ENCODE peak calls at places on chromosomes 16 and 17, in six cellular contexts. One of them, this sample, is unnamed.

GRCh38 chr16:65515193-65515592 is 393.3 kb upstream of the CDH11 start:
- DNase-seq in lung: no peak
- DNase-seq in progenitor cell of endocrine pancreas: no peak
- DNase-seq in CD8-positive, alpha-beta T cell: no peak
- DNase-seq in pancreas: no peak
- DNase-seq in fibroblast of pulmonary artery: no peak
- DNase-seq in this sample: no peak

GRCh38 chr17:80792373-80792781 is 199.3 kb upstream of the CHMP6 start:
- DNase-seq in CD8-positive, alpha-beta T cell: no peak
- DNase-seq in progenitor cell of endocrine pancreas: no peak
- DNase-seq in fibroblast of pulmonary artery: peak; percentile 17
- DNase-seq in pancreas: peak; percentile 20
- DNase-seq in lung: no peak
- DNase-seq in this sample: no peak

GRCh38 chr17:10120749-10121148 is 77.7 kb downstream of the GAS7 start:
- DNase-seq in lung: no peak
- DNase-seq in progenitor cell of endocrine pancreas: no peak
- DNase-seq in pancreas: no peak
- DNase-seq in fibroblast of pulmonary artery: no peak
- DNase-seq in CD8-positive, alpha-beta T cell: peak; percentile 27
- DNase-seq in this sample: no peak

GRCh38 chr16:85321856-85322271 is 209.6 kb upstream of the CIBAR2 start:
- DNase-seq in fibroblast of pulmonary artery: peak; percentile 96
- DNase-seq in progenitor cell of endocrine pancreas: no peak
- DNase-seq in lung: peak; percentile 80
- DNase-seq in CD8-positive, alpha-beta T cell: no peak
- DNase-seq in pancreas: peak; percentile 86
- DNase-seq in this sample: no peak

GRCh38 chr17:34579017-34579946 is at the start of gene TMEM132E:
- DNase-seq in CD8-positive, alpha-beta T cell: no peak
- DNase-seq in progenitor cell of endocrine pancreas: peak; percentile 56
- DNase-seq in lung: peak; percentile 43
- DNase-seq in fibroblast of pulmonary artery: no peak
- DNase-seq in pancreas: peak; percentile 73
- DNase-seq in this sample: no peak

GRCh38 chr17:75340636-75341035 is 51.4 kb upstream of the SLC25A19 start:
- DNase-seq in CD8-positive, alpha-beta T cell: no peak
- DNase-seq in lung: no peak
- DNase-seq in fibroblast of pulmonary artery: no peak
- DNase-seq in progenitor cell of endocrine pancreas: no peak
- DNase-seq in pancreas: no peak
- DNase-seq in this sample: no peak

GRCh38 chr16:11256657-11257130 is 690 bp upstream of the SOCS1 start:
- DNase-seq in pancreas: peak; percentile 81
- DNase-seq in progenitor cell of endocrine pancreas: peak; percentile 42
- DNase-seq in CD8-positive, alpha-beta T cell: no peak
- DNase-seq in lung: peak; percentile 63
- DNase-seq in fibroblast of pulmonary artery: peak; percentile 33
- DNase-seq in this sample: no peak

GRCh38 chr17:65177901-65178300 is 40.7 kb downstream of the RGS9 start:
- DNase-seq in fibroblast of pulmonary artery: peak; percentile 77
- DNase-seq in progenitor cell of endocrine pancreas: no peak
- DNase-seq in CD8-positive, alpha-beta T cell: no peak
- DNase-seq in pancreas: no peak
- DNase-seq in lung: no peak
- DNase-seq in this sample: no peak

GRCh38 chr17:39715375-39716072 is 14.8 kb downstream of the MIEN1 start:
- DNase-seq in progenitor cell of endocrine pancreas: no peak
- DNase-seq in pancreas: no peak
- DNase-seq in lung: no peak
- DNase-seq in fibroblast of pulmonary artery: no peak
- DNase-seq in CD8-positive, alpha-beta T cell: no peak
- DNase-seq in this sample: no peak

GRCh38 chr17:789160-789840 is 7.1 kb downstream of the MRM3 start:
- DNase-seq in fibroblast of pulmonary artery: no peak
- DNase-seq in progenitor cell of endocrine pancreas: no peak
- DNase-seq in lung: no peak
- DNase-seq in pancreas: no peak
- DNase-seq in CD8-positive, alpha-beta T cell: no peak
- DNase-seq in this sample: no peak

DNA sequence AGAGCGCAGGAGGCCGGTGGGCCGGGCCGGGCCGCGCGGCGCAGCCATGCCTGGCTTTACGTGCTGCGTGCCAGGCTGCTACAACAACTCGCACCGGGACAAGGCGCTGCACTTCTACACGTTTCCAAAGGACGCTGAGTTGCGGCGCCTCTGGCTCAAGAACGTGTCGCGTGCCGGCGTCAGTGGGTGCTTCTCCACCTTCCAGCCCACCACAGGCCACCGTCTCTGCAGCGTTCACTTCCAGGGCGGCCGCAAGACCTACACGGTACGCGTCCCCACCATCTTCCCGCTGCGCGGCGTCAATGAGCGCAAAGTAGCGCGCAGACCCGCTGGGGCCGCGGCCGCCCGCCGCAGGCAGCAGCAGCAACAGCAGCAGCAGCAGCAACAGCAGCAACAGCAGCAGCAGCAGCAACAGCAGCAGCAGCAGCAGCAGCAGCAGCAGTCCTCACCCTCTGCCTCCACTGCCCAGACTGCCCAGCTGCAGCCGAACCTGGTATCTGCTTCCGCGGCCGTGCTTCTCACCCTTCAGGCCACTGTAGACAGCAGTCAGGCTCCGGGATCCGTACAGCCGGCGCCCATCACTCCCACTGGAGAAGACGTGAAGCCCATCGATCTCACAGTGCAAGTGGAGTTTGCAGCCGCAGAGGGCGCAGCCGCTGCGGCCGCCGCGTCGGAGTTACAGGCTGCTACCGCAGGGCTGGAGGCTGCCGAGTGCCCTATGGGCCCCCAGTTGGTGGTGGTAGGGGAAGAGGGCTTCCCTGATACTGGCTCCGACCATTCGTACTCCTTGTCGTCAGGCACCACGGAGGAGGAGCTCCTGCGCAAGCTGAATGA is 606 bp downstream of the THAP11 start:
- DNase-seq in lung: peak; percentile 58
- DNase-seq in CD8-positive, alpha-beta T cell: peak; percentile 61
- DNase-seq in fibroblast of pulmonary artery: peak; percentile 56
- DNase-seq in pancreas: peak; percentile 71
- DNase-seq in progenitor cell of endocrine pancreas: peak; percentile 52
- DNase-seq in this sample: peak; percentile 44
- TF ChIP-seq CTCF in lung: peak; percentile 17
- TF ChIP-seq CTCF in CD8-positive, alpha-beta T cell: no peak
- TF ChIP-seq CTCF in fibroblast of pulmonary artery: peak; percentile 43
- TF ChIP-seq CTCF in pancreas: no peak
- TF ChIP-seq CTCF in progenitor cell of endocrine pancreas: peak; percentile 57
- TF ChIP-seq CTCF in this sample: no peak

DNA sequence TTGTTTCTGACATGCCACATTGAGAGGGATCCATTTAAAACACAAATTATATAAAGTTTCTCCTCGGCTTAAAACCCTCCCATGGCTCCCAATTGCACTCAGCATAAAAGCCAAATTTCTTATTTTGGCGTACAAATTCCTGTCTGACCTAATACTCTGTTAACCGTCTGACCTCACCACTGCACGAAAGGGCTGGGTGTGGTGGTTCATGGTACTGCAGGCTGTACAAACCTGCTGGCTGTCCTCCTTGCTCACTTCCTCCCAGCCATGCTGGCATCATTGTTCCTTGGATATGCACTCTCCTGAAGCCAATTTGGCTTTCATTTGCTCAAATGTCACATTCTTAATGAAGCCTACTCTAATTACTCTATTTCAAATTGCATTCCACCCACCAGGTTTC is 301.6 kb upstream of the C16orf82 start:
- DNase-seq in CD8-positive, alpha-beta T cell: no peak
- DNase-seq in progenitor cell of endocrine pancreas: no peak
- DNase-seq in lung: no peak
- DNase-seq in pancreas: no peak
- DNase-seq in fibroblast of pulmonary artery: no peak
- DNase-seq in this sample: no peak
- TF ChIP-seq CTCF in CD8-positive, alpha-beta T cell: peak; percentile 39
- TF ChIP-seq CTCF in progenitor cell of endocrine pancreas: peak; percentile 51
- TF ChIP-seq CTCF in lung: no peak
- TF ChIP-seq CTCF in pancreas: peak; percentile 33
- TF ChIP-seq CTCF in fibroblast of pulmonary artery: no peak
- TF ChIP-seq CTCF in this sample: peak; percentile 7

GRCh38 chr16:27780468-27781194 is 230.7 kb downstream of the KATNIP start:
- DNase-seq in pancreas: no peak
- DNase-seq in CD8-positive, alpha-beta T cell: no peak
- DNase-seq in lung: no peak
- DNase-seq in progenitor cell of endocrine pancreas: no peak
- DNase-seq in fibroblast of pulmonary artery: no peak
- DNase-seq in this sample: no peak
- TF ChIP-seq CTCF in pancreas: no peak
- TF ChIP-seq CTCF in CD8-positive, alpha-beta T cell: no peak
- TF ChIP-seq CTCF in lung: no peak
- TF ChIP-seq CTCF in progenitor cell of endocrine pancreas: no peak
- TF ChIP-seq CTCF in fibroblast of pulmonary artery: no peak
- TF ChIP-seq CTCF in this sample: no peak

GRCh38 chr17:79556263-79556662 is 54.6 kb downstream of the RBFOX3 start:
- DNase-seq in progenitor cell of endocrine pancreas: no peak
- DNase-seq in fibroblast of pulmonary artery: no peak
- DNase-seq in pancreas: peak; percentile 34
- DNase-seq in CD8-positive, alpha-beta T cell: no peak
- DNase-seq in lung: no peak
- DNase-seq in this sample: peak; percentile 35

GRCh38 chr17:79552824-79553223 is 58.0 kb downstream of the RBFOX3 start:
- DNase-seq in fibroblast of pulmonary artery: no peak
- DNase-seq in CD8-positive, alpha-beta T cell: no peak
- DNase-seq in lung: no peak
- DNase-seq in pancreas: no peak
- DNase-seq in progenitor cell of endocrine pancreas: no peak
- DNase-seq in this sample: no peak

GRCh38 chr17:79557276-79557675 is 53.6 kb downstream of the RBFOX3 start:
- DNase-seq in pancreas: peak; percentile 26
- DNase-seq in progenitor cell of endocrine pancreas: no peak
- DNase-seq in fibroblast of pulmonary artery: no peak
- DNase-seq in lung: no peak
- DNase-seq in CD8-positive, alpha-beta T cell: no peak
- DNase-seq in this sample: no peak

GRCh38 chr17:79557724-79558572 is 52.9 kb downstream of the RBFOX3 start:
- DNase-seq in CD8-positive, alpha-beta T cell: no peak
- DNase-seq in progenitor cell of endocrine pancreas: no peak
- DNase-seq in fibroblast of pulmonary artery: no peak
- DNase-seq in lung: no peak
- DNase-seq in pancreas: no peak
- DNase-seq in this sample: no peak

GRCh38 chr17:79555543-79555942 is 55.3 kb downstream of the RBFOX3 start:
- DNase-seq in CD8-positive, alpha-beta T cell: no peak
- DNase-seq in fibroblast of pulmonary artery: no peak
- DNase-seq in lung: no peak
- DNase-seq in pancreas: no peak
- DNase-seq in progenitor cell of endocrine pancreas: no peak
- DNase-seq in this sample: no peak
- TF ChIP-seq CTCF in CD8-positive, alpha-beta T cell: no peak
- TF ChIP-seq CTCF in fibroblast of pulmonary artery: no peak
- TF ChIP-seq CTCF in lung: no peak
- TF ChIP-seq CTCF in pancreas: no peak
- TF ChIP-seq CTCF in progenitor cell of endocrine pancreas: no peak
- TF ChIP-seq CTCF in this sample: no peak

DNA sequence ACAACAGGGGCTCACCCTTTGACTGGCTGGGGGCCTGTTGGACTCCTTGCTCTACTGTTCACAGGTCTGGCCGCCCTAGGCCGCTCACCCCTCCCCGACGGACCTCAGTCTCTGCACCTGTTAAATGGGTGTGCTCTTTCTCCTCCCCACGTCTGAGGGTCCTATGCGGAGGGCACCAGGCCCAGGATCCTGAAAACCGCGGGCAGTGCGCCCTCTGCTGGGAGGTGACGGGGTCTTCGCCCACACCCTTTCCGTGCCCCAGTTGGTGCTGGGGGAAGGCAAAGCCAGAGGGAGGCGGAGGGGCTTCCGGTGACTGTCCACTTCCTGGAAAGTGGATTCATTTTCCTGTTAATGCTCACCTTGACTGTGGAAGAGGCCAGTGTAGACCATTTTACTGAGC is 1010.9 kb downstream of the KCNJ18 start:
- DNase-seq in pancreas: no peak
- DNase-seq in fibroblast of pulmonary artery: no peak
- DNase-seq in CD8-positive, alpha-beta T cell: no peak
- DNase-seq in lung: no peak
- DNase-seq in progenitor cell of endocrine pancreas: no peak
- DNase-seq in this sample: no peak
- TF ChIP-seq CTCF in pancreas: no peak
- TF ChIP-seq CTCF in fibroblast of pulmonary artery: no peak
- TF ChIP-seq CTCF in CD8-positive, alpha-beta T cell: no peak
- TF ChIP-seq CTCF in lung: no peak
- TF ChIP-seq CTCF in progenitor cell of endocrine pancreas: no peak
- TF ChIP-seq CTCF in this sample: no peak

GRCh38 chr16:67101301-67101675 is 8.5 kb upstream of the PHAF1 start:
- DNase-seq in lung: no peak
- DNase-seq in progenitor cell of endocrine pancreas: no peak
- DNase-seq in CD8-positive, alpha-beta T cell: no peak
- DNase-seq in pancreas: no peak
- DNase-seq in fibroblast of pulmonary artery: no peak
- DNase-seq in this sample: no peak
- TF ChIP-seq CTCF in lung: no peak
- TF ChIP-seq CTCF in progenitor cell of endocrine pancreas: no peak
- TF ChIP-seq CTCF in CD8-positive, alpha-beta T cell: no peak
- TF ChIP-seq CTCF in pancreas: no peak
- TF ChIP-seq CTCF in fibroblast of pulmonary artery: no peak
- TF ChIP-seq CTCF in this sample: no peak